ENCODE peak calls at places on chromosomes 16 and 17, in six cellular contexts. One of them, this sample, is unnamed.

GRCh38 chr17:28746611-28747045 is 2.8 kb downstream of the TRAF4 start:
- DNase-seq in SJSA1: no peak
- DNase-seq in heart left ventricle: no peak
- DNase-seq in spleen: peak; percentile 74
- DNase-seq in small intestine: peak; percentile 99
- DNase-seq in transverse colon: peak; percentile 88
- DNase-seq in this sample: no peak

GRCh38 chr16:57859331-57859730 is 57.0 kb upstream of the KIFC3 start:
- DNase-seq in SJSA1: peak; percentile 78
- DNase-seq in small intestine: no peak
- DNase-seq in heart left ventricle: no peak
- DNase-seq in transverse colon: no peak
- DNase-seq in spleen: peak; percentile 16
- DNase-seq in this sample: no peak

GRCh38 chr16:24852281-24852721 is 6.5 kb downstream of the SLC5A11 start:
- DNase-seq in small intestine: no peak
- DNase-seq in spleen: no peak
- DNase-seq in transverse colon: no peak
- DNase-seq in heart left ventricle: no peak
- DNase-seq in SJSA1: no peak
- DNase-seq in this sample: no peak

GRCh38 chr16:28304214-28304613 is 11.9 kb downstream of the SBK1 start:
- DNase-seq in spleen: no peak
- DNase-seq in heart left ventricle: no peak
- DNase-seq in transverse colon: no peak
- DNase-seq in SJSA1: no peak
- DNase-seq in small intestine: no peak
- DNase-seq in this sample: peak; percentile 70

GRCh38 chr17:82461827-82462524 is 3.4 kb downstream of the NARF start:
- DNase-seq in spleen: no peak
- DNase-seq in small intestine: no peak
- DNase-seq in SJSA1: no peak
- DNase-seq in heart left ventricle: no peak
- DNase-seq in transverse colon: no peak
- DNase-seq in this sample: no peak

GRCh38 chr16:68377667-68378420 is 67.0 kb downstream of the PRMT7 start:
- DNase-seq in small intestine: no peak
- DNase-seq in transverse colon: no peak
- DNase-seq in SJSA1: no peak
- DNase-seq in heart left ventricle: peak; percentile 28
- DNase-seq in spleen: no peak
- DNase-seq in this sample: no peak

GRCh38 chr16:51393381-51394005 is 242.4 kb upstream of the SALL1 start:
- DNase-seq in transverse colon: no peak
- DNase-seq in spleen: no peak
- DNase-seq in heart left ventricle: no peak
- DNase-seq in small intestine: no peak
- DNase-seq in SJSA1: no peak
- DNase-seq in this sample: no peak

GRCh38 chr17:47279062-47279801 is 25.6 kb downstream of the ITGB3 start:
- DNase-seq in heart left ventricle: peak; percentile 77
- DNase-seq in small intestine: peak; percentile 14
- DNase-seq in transverse colon: peak; percentile 56
- DNase-seq in spleen: peak; percentile 84
- DNase-seq in SJSA1: peak; percentile 98
- DNase-seq in this sample: no peak

GRCh38 chr16:22188595-22189442 is 17.3 kb upstream of the EEF2K start:
- DNase-seq in SJSA1: peak; percentile 79
- DNase-seq in spleen: peak; percentile 83
- DNase-seq in heart left ventricle: peak; percentile 19
- DNase-seq in small intestine: peak; percentile 90
- DNase-seq in transverse colon: peak; percentile 82
- DNase-seq in this sample: peak; percentile 72

GRCh38 chr17:54882371-54882770 is 18.3 kb upstream of the TOM1L1 start:
- DNase-seq in small intestine: no peak
- DNase-seq in transverse colon: no peak
- DNase-seq in heart left ventricle: no peak
- DNase-seq in SJSA1: no peak
- DNase-seq in spleen: no peak
- DNase-seq in this sample: no peak

GRCh38 chr16:54228325-54228724 is 58.3 kb downstream of the IRX3 start:
- DNase-seq in transverse colon: no peak
- DNase-seq in small intestine: no peak
- DNase-seq in SJSA1: no peak
- DNase-seq in heart left ventricle: no peak
- DNase-seq in spleen: no peak
- DNase-seq in this sample: no peak

GRCh38 chr17:50052822-50053653 is 2.9 kb upstream of the ITGA3 start:
- DNase-seq in spleen: peak; percentile 72
- DNase-seq in transverse colon: no peak
- DNase-seq in SJSA1: peak; percentile 68
- DNase-seq in heart left ventricle: no peak
- DNase-seq in small intestine: peak; percentile 44
- DNase-seq in this sample: peak; percentile 37

GRCh38 chr17:19763416-19763815 is 15.3 kb upstream of the ALDH3A1 start:
- DNase-seq in spleen: peak; percentile 34
- DNase-seq in transverse colon: no peak
- DNase-seq in small intestine: no peak
- DNase-seq in SJSA1: no peak
- DNase-seq in heart left ventricle: no peak
- DNase-seq in this sample: no peak

GRCh38 chr17:17351901-17352781 is 49.0 kb downstream of the NT5M start:
- DNase-seq in SJSA1: peak; percentile 50
- DNase-seq in heart left ventricle: peak; percentile 83
- DNase-seq in small intestine: no peak
- DNase-seq in transverse colon: no peak
- DNase-seq in spleen: peak; percentile 83
- DNase-seq in this sample: no peak

GRCh38 chr17:45341389-45342158 is 24.8 kb upstream of the MAP3K14 start:
- DNase-seq in heart left ventricle: peak; percentile 70
- DNase-seq in transverse colon: peak; percentile 7
- DNase-seq in SJSA1: peak; percentile 73
- DNase-seq in small intestine: no peak
- DNase-seq in spleen: peak; percentile 78
- DNase-seq in this sample: peak; percentile 26

GRCh38 chr17:50634123-50634914 is at the start of gene ABCC3:
- DNase-seq in SJSA1: peak; percentile 76
- DNase-seq in transverse colon: peak; percentile 85
- DNase-seq in small intestine: peak; percentile 88
- DNase-seq in heart left ventricle: no peak
- DNase-seq in spleen: no peak
- DNase-seq in this sample: no peak

GRCh38 chr16:85326113-85326793 is 214.0 kb upstream of the CIBAR2 start:
- DNase-seq in spleen: no peak
- DNase-seq in heart left ventricle: no peak
- DNase-seq in small intestine: no peak
- DNase-seq in SJSA1: no peak
- DNase-seq in transverse colon: no peak
- DNase-seq in this sample: no peak

GRCh38 chr17:33284022-33284421 is 9.1 kb downstream of the ASIC2 start:
- DNase-seq in heart left ventricle: no peak
- DNase-seq in spleen: no peak
- DNase-seq in small intestine: peak; percentile 77
- DNase-seq in SJSA1: no peak
- DNase-seq in transverse colon: peak; percentile 36
- DNase-seq in this sample: peak; percentile 72

GRCh38 chr16:10121496-10121895 is 60.7 kb downstream of the GRIN2A start:
- DNase-seq in small intestine: no peak
- DNase-seq in heart left ventricle: no peak
- DNase-seq in spleen: no peak
- DNase-seq in transverse colon: no peak
- DNase-seq in SJSA1: no peak
- DNase-seq in this sample: no peak

GRCh38 chr17:5545051-5545987 is 39.0 kb downstream of the NLRP1 start:
- DNase-seq in transverse colon: no peak
- DNase-seq in small intestine: no peak
- DNase-seq in SJSA1: peak; percentile 72
- DNase-seq in heart left ventricle: no peak
- DNase-seq in spleen: no peak
- DNase-seq in this sample: no peak

GRCh38 chr16:83958842-83959565 is 6.0 kb downstream of the OSGIN1 start:
- DNase-seq in spleen: peak; percentile 61
- DNase-seq in small intestine: no peak
- DNase-seq in SJSA1: no peak
- DNase-seq in transverse colon: no peak
- DNase-seq in heart left ventricle: no peak
- DNase-seq in this sample: no peak

GRCh38 chr16:67260426-67261063 is 11.8 kb downstream of the SLC9A5 start:
- DNase-seq in spleen: peak; percentile 53
- DNase-seq in small intestine: peak; percentile 51
- DNase-seq in transverse colon: no peak
- DNase-seq in SJSA1: no peak
- DNase-seq in heart left ventricle: no peak
- DNase-seq in this sample: no peak

GRCh38 chr17:64236827-64237403 is 26.1 kb downstream of the TEX2 start:
- DNase-seq in spleen: no peak
- DNase-seq in SJSA1: no peak
- DNase-seq in transverse colon: no peak
- DNase-seq in small intestine: peak; percentile 42
- DNase-seq in heart left ventricle: no peak
- DNase-seq in this sample: no peak

GRCh38 chr17:9837551-9838471 is 12.1 kb downstream of the GLP2R start:
- DNase-seq in heart left ventricle: peak; percentile 73
- DNase-seq in transverse colon: peak; percentile 17
- DNase-seq in small intestine: peak; percentile 2
- DNase-seq in SJSA1: no peak
- DNase-seq in spleen: no peak
- DNase-seq in this sample: peak; percentile 79

GRCh38 chr16:21227886-21228285 is 5.6 kb upstream of the ANKS4B start:
- DNase-seq in transverse colon: no peak
- DNase-seq in spleen: no peak
- DNase-seq in SJSA1: no peak
- DNase-seq in small intestine: no peak
- DNase-seq in heart left ventricle: no peak
- DNase-seq in this sample: no peak

GRCh38 chr16:89314858-89315257 is 97.4 kb downstream of the ZNF778 start:
- DNase-seq in heart left ventricle: no peak
- DNase-seq in SJSA1: no peak
- DNase-seq in spleen: no peak
- DNase-seq in small intestine: no peak
- DNase-seq in transverse colon: no peak
- DNase-seq in this sample: no peak
- H3K4me1 ChIP-seq in heart left ventricle: peaks cover 56% of the 10 kb centered on the region
- H3K4me1 ChIP-seq in SJSA1: peaks cover 65% of the 10 kb centered on the region
- H3K4me1 ChIP-seq in spleen: peaks cover 63% of the 10 kb centered on the region
- H3K4me1 ChIP-seq in small intestine: peaks cover 14% of the 10 kb centered on the region
- H3K4me1 ChIP-seq in transverse colon: peaks cover 26% of the 10 kb centered on the region
- H3K4me1 ChIP-seq in this sample: peaks cover 19% of the 10 kb centered on the region

GRCh38 chr16:27239906-27240655 is 28.5 kb downstream of the NSMCE1 start:
- DNase-seq in heart left ventricle: no peak
- DNase-seq in transverse colon: no peak
- DNase-seq in SJSA1: no peak
- DNase-seq in spleen: no peak
- DNase-seq in small intestine: no peak
- DNase-seq in this sample: no peak

GRCh38 chr16:27238016-27238587 is 30.5 kb downstream of the NSMCE1 start:
- DNase-seq in SJSA1: no peak
- DNase-seq in transverse colon: peak; percentile 71
- DNase-seq in spleen: peak; percentile 90
- DNase-seq in heart left ventricle: no peak
- DNase-seq in small intestine: peak; percentile 60
- DNase-seq in this sample: no peak

GRCh38 chr16:27237229-27238015 is 31.1 kb downstream of the NSMCE1 start:
- DNase-seq in small intestine: peak; percentile 38
- DNase-seq in SJSA1: no peak
- DNase-seq in spleen: peak; percentile 92
- DNase-seq in heart left ventricle: no peak
- DNase-seq in transverse colon: no peak
- DNase-seq in this sample: no peak

GRCh38 chr16:27239026-27239425 is 29.5 kb downstream of the NSMCE1 start:
- DNase-seq in spleen: no peak
- DNase-seq in heart left ventricle: no peak
- DNase-seq in small intestine: no peak
- DNase-seq in SJSA1: no peak
- DNase-seq in transverse colon: no peak
- DNase-seq in this sample: no peak

GRCh38 chr16:27238591-27238990 is 30.0 kb downstream of the NSMCE1 start:
- DNase-seq in heart left ventricle: no peak
- DNase-seq in SJSA1: no peak
- DNase-seq in small intestine: no peak
- DNase-seq in transverse colon: no peak
- DNase-seq in spleen: no peak
- DNase-seq in this sample: no peak
- H3K27ac ChIP-seq in heart left ventricle: no peak overlapping the region
- H3K27ac ChIP-seq in SJSA1: no peak overlapping the region
- H3K27ac ChIP-seq in small intestine: peak overlapping the region; percentile 17
- H3K27ac ChIP-seq in transverse colon: peak overlapping the region; percentile 83
- H3K27ac ChIP-seq in spleen: peak overlapping the region; percentile 90
- H3K27ac ChIP-seq in this sample: no peak overlapping the region

GRCh38 chr17:74892974-74893911 is at the start of gene FADS6:
- DNase-seq in spleen: no peak
- DNase-seq in small intestine: peak; percentile 81
- DNase-seq in heart left ventricle: no peak
- DNase-seq in transverse colon: peak; percentile 34
- DNase-seq in SJSA1: no peak
- DNase-seq in this sample: no peak

GRCh38 chr17:74890554-74890953 is 2.9 kb downstream of the FADS6 start:
- DNase-seq in spleen: no peak
- DNase-seq in small intestine: no peak
- DNase-seq in SJSA1: no peak
- DNase-seq in heart left ventricle: no peak
- DNase-seq in transverse colon: no peak
- DNase-seq in this sample: no peak

GRCh38 chr17:74893936-74894671 is 671 bp upstream of the FADS6 start:
- DNase-seq in SJSA1: no peak
- DNase-seq in heart left ventricle: no peak
- DNase-seq in small intestine: no peak
- DNase-seq in transverse colon: no peak
- DNase-seq in spleen: no peak
- DNase-seq in this sample: no peak

GRCh38 chr17:74888440-74888839 is 5.0 kb downstream of the FADS6 start:
- DNase-seq in heart left ventricle: no peak
- DNase-seq in spleen: no peak
- DNase-seq in transverse colon: no peak
- DNase-seq in small intestine: no peak
- DNase-seq in SJSA1: no peak
- DNase-seq in this sample: no peak

GRCh38 chr17:74892013-74892841 is 1.2 kb downstream of the FADS6 start:
- DNase-seq in heart left ventricle: no peak
- DNase-seq in transverse colon: no peak
- DNase-seq in spleen: no peak
- DNase-seq in small intestine: peak; percentile 48
- DNase-seq in SJSA1: no peak
- DNase-seq in this sample: no peak
- H3K27me3 ChIP-seq in heart left ventricle: peaks cover 54% of the 10 kb centered on the region
- H3K27me3 ChIP-seq in transverse colon: peaks cover 83% of the 10 kb centered on the region
- H3K27me3 ChIP-seq in spleen: peaks cover 21% of the 10 kb centered on the region
- H3K27me3 ChIP-seq in small intestine: peaks cover 26% of the 10 kb centered on the region
- H3K27me3 ChIP-seq in SJSA1: peaks cover 94% of the 10 kb centered on the region
- H3K27me3 ChIP-seq in this sample: no peaks in the 10 kb centered on the region

DNA sequence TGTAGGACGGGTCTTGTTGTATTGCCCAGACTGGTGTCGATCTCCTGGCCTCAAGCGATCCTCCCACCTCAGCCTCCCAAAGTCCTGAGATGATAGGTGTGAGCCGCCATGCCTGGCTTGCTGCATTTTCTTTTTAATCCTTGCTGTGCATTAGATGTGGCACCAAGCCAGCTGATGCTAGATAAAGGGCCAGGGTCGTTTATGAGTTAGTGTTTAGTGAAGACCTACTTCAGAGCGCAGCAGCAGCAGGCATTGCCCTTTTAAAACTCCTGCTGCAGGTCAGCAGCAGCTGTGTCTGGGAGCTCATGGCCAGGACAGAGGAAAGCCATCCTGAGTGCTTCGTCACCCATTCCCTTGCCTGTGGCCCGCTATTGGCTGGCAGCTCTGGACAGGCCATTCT is 237.3 kb downstream of the CCDC182 start:
- DNase-seq in heart left ventricle: no peak
- DNase-seq in SJSA1: no peak
- DNase-seq in spleen: no peak
- DNase-seq in transverse colon: no peak
- DNase-seq in small intestine: no peak
- DNase-seq in this sample: no peak
- H3K4me1 ChIP-seq in heart left ventricle: peaks cover 27% of the 10 kb centered on the region
- H3K4me1 ChIP-seq in SJSA1: no peaks in the 10 kb centered on the region
- H3K4me1 ChIP-seq in spleen: peaks cover 7% of the 10 kb centered on the region
- H3K4me1 ChIP-seq in transverse colon: no peaks in the 10 kb centered on the region
- H3K4me1 ChIP-seq in small intestine: no peaks in the 10 kb centered on the region
- H3K4me1 ChIP-seq in this sample: peaks cover 20% of the 10 kb centered on the region

This sample was measured in testis.